ENCODE peak calls at places on chromosomes 16 and 17, in five cellular contexts. One of them, this sample, is unnamed.

GRCh38 chr16:77443834-77444460 is 9.1 kb upstream of the ADAMTS18 start:
- DNase-seq in GM20000: no peak
- DNase-seq in HT1080: no peak
- DNase-seq in GF-D8: no peak
- DNase-seq in GM13976: no peak
- DNase-seq in this sample: no peak

GRCh38 chr16:27284865-27285675 is 16.5 kb upstream of the NSMCE1 start:
- DNase-seq in HT1080: no peak
- DNase-seq in GM20000: no peak
- DNase-seq in GF-D8: no peak
- DNase-seq in GM13976: no peak
- DNase-seq in this sample: no peak

GRCh38 chr17:867896-868489 is 85.8 kb downstream of the MRM3 start:
- DNase-seq in GF-D8: no peak
- DNase-seq in HT1080: no peak
- DNase-seq in GM20000: no peak
- DNase-seq in GM13976: no peak
- DNase-seq in this sample: no peak

GRCh38 chr17:29091591-29092291 is 48.8 kb downstream of the PIPOX start:
- DNase-seq in HT1080: no peak
- DNase-seq in GM20000: no peak
- DNase-seq in GF-D8: no peak
- DNase-seq in GM13976: no peak
- DNase-seq in this sample: no peak

GRCh38 chr17:17782425-17783120 is 54.2 kb downstream of the SREBF1 start:
- DNase-seq in GF-D8: no peak
- DNase-seq in GM13976: peak
- DNase-seq in HT1080: no peak
- DNase-seq in GM20000: peak
- DNase-seq in this sample: no peak

GRCh38 chr17:47279062-47279801 is 25.6 kb downstream of the ITGB3 start:
- DNase-seq in GM13976: peak
- DNase-seq in GF-D8: no peak
- DNase-seq in HT1080: peak
- DNase-seq in GM20000: peak
- DNase-seq in this sample: no peak

GRCh38 chr16:75351183-75351582 is 82.1 kb downstream of the CFDP1 start:
- DNase-seq in GM13976: no peak
- DNase-seq in HT1080: peak
- DNase-seq in GM20000: no peak
- DNase-seq in GF-D8: no peak
- DNase-seq in this sample: peak

GRCh38 chr17:70434536-70435490 is 265.5 kb downstream of the KCNJ2 start:
- DNase-seq in GM13976: no peak
- DNase-seq in GM20000: no peak
- DNase-seq in HT1080: no peak
- DNase-seq in GF-D8: no peak
- DNase-seq in this sample: no peak

GRCh38 chr16:89113661-89114060 is 20.0 kb downstream of the ACSF3 start:
- DNase-seq in GM20000: no peak
- DNase-seq in HT1080: no peak
- DNase-seq in GM13976: no peak
- DNase-seq in GF-D8: no peak
- DNase-seq in this sample: no peak

GRCh38 chr17:1762906-1763829 is 1.3 kb downstream of the SERPINF1 start:
- DNase-seq in GF-D8: no peak
- DNase-seq in HT1080: no peak
- DNase-seq in GM13976: no peak
- DNase-seq in GM20000: no peak
- DNase-seq in this sample: no peak

GRCh38 chr16:55255890-55256289 is 68.1 kb upstream of the IRX6 start:
- DNase-seq in GM13976: no peak
- DNase-seq in GF-D8: no peak
- DNase-seq in GM20000: no peak
- DNase-seq in HT1080: no peak
- DNase-seq in this sample: no peak

GRCh38 chr16:77387075-77387474 is 47.8 kb downstream of the ADAMTS18 start:
- DNase-seq in GM13976: no peak
- DNase-seq in GF-D8: no peak
- DNase-seq in GM20000: no peak
- DNase-seq in HT1080: peak
- DNase-seq in this sample: no peak

GRCh38 chr17:78766225-78766624 is 15.8 kb downstream of the CYTH1 start:
- DNase-seq in HT1080: no peak
- DNase-seq in GM20000: no peak
- DNase-seq in GM13976: no peak
- DNase-seq in GF-D8: no peak
- DNase-seq in this sample: no peak

GRCh38 chr17:79084291-79085153 is 9.9 kb downstream of the ENGASE start:
- DNase-seq in GM13976: no peak
- DNase-seq in GF-D8: no peak
- DNase-seq in HT1080: no peak
- DNase-seq in GM20000: no peak
- DNase-seq in this sample: no peak

GRCh38 chr16:30839523-30840227 is 52.7 kb upstream of the ZNF629 start:
- DNase-seq in GM13976: no peak
- DNase-seq in GM20000: no peak
- DNase-seq in GF-D8: no peak
- DNase-seq in HT1080: no peak
- DNase-seq in this sample: no peak

GRCh38 chr17:42180411-42180921 is 476 bp downstream of the KCNH4 start:
- DNase-seq in HT1080: no peak
- DNase-seq in GM13976: no peak
- DNase-seq in GM20000: no peak
- DNase-seq in GF-D8: no peak
- DNase-seq in this sample: no peak